ENCODE peak calls at places on chromosome 4, in nine cellular contexts. G is activated CD8-positive, alpha-beta T cell treated with anti-CD3 and anti-CD28 coated beads for 36 hours; O is naive B cell; L is HTR-8/SVneo; J is anterior cingulate cortex; F is left lobe of liver; Z is iris pigment epithelial cell; A is T-helper 1 cell; S is AG08396. D is an unnamed sample.

GRCh38 chr4:7169134-7169533 is 23.2 kb upstream of the SORCS2 start:
- DNase-seq in G (no peak), O (no peak), L (no peak), J (no peak), F (no peak), Z (no peak), A (no peak), S (no peak), D (no peak)

GRCh38 chr4:71526626-71527406 is 188.0 kb downstream of the SLC4A4 start:
- DNase-seq in G (no peak), O (no peak), L (no peak), J (no peak), F (no peak), Z (no peak), A (no peak), S (no peak), D (peak)

GRCh38 chr4:71009091-71009490 is 15.6 kb downstream of the DCK start:
- DNase-seq in G (no peak), O (no peak), L (no peak), J (no peak), F (no peak), Z (peak), A (no peak), S (peak), D (no peak)

GRCh38 chr4:68390205-68390604 is 40.3 kb upstream of the YTHDC1 start:
- DNase-seq in G (no peak), O (no peak), L (no peak), J (no peak), F (no peak), Z (no peak), A (no peak), S (no peak), D (no peak)

GRCh38 chr4:126719803-126720202 is 913.0 kb upstream of the INTU start:
- DNase-seq in G (no peak), O (no peak), L (no peak), J (no peak), F (no peak), Z (no peak), A (no peak), S (no peak), D (no peak)

GRCh38 chr4:154416183-154416543 is 75.4 kb downstream of the DCHS2 start:
- DNase-seq in G (no peak), O (no peak), L (peak), J (peak), F (no peak), Z (no peak), A (no peak), S (no peak), D (no peak)

GRCh38 chr4:4923208-4923607 is 63.7 kb downstream of the MSX1 start:
- DNase-seq in G (peak), O (no peak), L (no peak), J (no peak), F (peak), Z (no peak), A (no peak), S (no peak), D (no peak)

GRCh38 chr4:137526681-137527080 is 5.6 kb downstream of the PCDH18 start:
- DNase-seq in G (no peak), O (no peak), L (no peak), J (no peak), F (no peak), Z (no peak), A (no peak), S (no peak), D (no peak)

GRCh38 chr4:48602222-48602621 is 112.2 kb downstream of the ZAR1 start:
- DNase-seq in G (no peak), O (no peak), L (peak), J (no peak), F (no peak), Z (peak), A (no peak), S (peak), D (no peak)

GRCh38 chr4:44493924-44494323 is 45.3 kb upstream of the KCTD8 start:
- DNase-seq in G (no peak), O (no peak), L (peak), J (no peak), F (no peak), Z (no peak), A (no peak), S (peak), D (peak)

D was measured in NB4.